ENCODE peak calls at places on chromosomes 16 and 17, in five cellular contexts. T is sigmoid colon, Y is heart left ventricle, S is IMR-90, A is lower leg skin. H is an unnamed sample.
A peak's percentile ranks its signal among the peaks of the same experiment; 100 is the strongest.

GRCh38 chr17:78764871-78765270 is 17.2 kb downstream of the CYTH1 start:
- DNase-seq in T (no peak), Y (no peak), S (no peak), A (no peak), H (no peak)

GRCh38 chr17:7858487-7858832 is 657 bp downstream of the CYB5D1 start:
- DNase-seq in T (peak; percentile 81), Y (no peak), S (peak; percentile 44), A (peak; percentile 89), H (no peak)

GRCh38 chr17:78558181-78558850 is 18.9 kb downstream of the DNAH17 start:
- DNase-seq in T (no peak), Y (no peak), S (no peak), A (no peak), H (peak; percentile 39)

GRCh38 chr16:86566966-86567700 is 504 bp downstream of the FOXC2 start:
- DNase-seq in T (no peak), Y (no peak), S (peak; percentile 62), A (no peak), H (no peak)

GRCh38 chr16:23216658-23217246 is 34.2 kb downstream of the SCNN1G start:
- DNase-seq in T (no peak), Y (no peak), S (no peak), A (no peak), H (no peak)

GRCh38 chr16:48500981-48501380 is 109.0 kb downstream of the N4BP1 start:
- DNase-seq in T (no peak), Y (no peak), S (no peak), A (peak; percentile 64), H (no peak)

GRCh38 chr16:28058839-28059589 is 4.5 kb downstream of the GSG1L start:
- DNase-seq in T (no peak), Y (no peak), S (no peak), A (no peak), H (no peak)

GRCh38 chr17:49910094-49910857 is 58.7 kb upstream of the DLX4 start:
- DNase-seq in T (no peak), Y (no peak), S (no peak), A (no peak), H (peak; percentile 75)

GRCh38 chr17:57622886-57623433 is 122.1 kb downstream of the CCDC182 start:
- DNase-seq in T (no peak), Y (peak; percentile 74), S (peak; percentile 85), A (no peak), H (peak; percentile 91)

GRCh38 chr17:48037036-48037881 is at the start of gene COPZ2:
- DNase-seq in T (peak; percentile 87), Y (peak; percentile 78), S (peak; percentile 44), A (peak; percentile 92), H (no peak)

GRCh38 chr17:57117798-57118197 is 32.8 kb downstream of the AKAP1 start:
- DNase-seq in T (no peak), Y (no peak), S (no peak), A (no peak), H (no peak)

GRCh38 chr17:66372182-66372581 is 69.8 kb downstream of the PRKCA start:
- DNase-seq in T (no peak), Y (no peak), S (no peak), A (no peak), H (no peak)

GRCh38 chr17:47119746-47120520 is 69.2 kb downstream of the CDC27 start:
- DNase-seq in T (no peak), Y (no peak), S (peak; percentile 76), A (no peak), H (peak; percentile 14)

GRCh38 chr16:48441863-48442279 is 56.7 kb upstream of the SIAH1 start:
- DNase-seq in T (peak; percentile 44), Y (no peak), S (no peak), A (no peak), H (no peak)

GRCh38 chr17:7650509-7651096 is at the start of gene ATP1B2:
- DNase-seq in T (peak; percentile 93), Y (peak; percentile 77), S (no peak), A (peak; percentile 89), H (no peak)

GRCh38 chr17:63949576-63950250 is 17.6 kb upstream of the CD79B start:
- DNase-seq in T (no peak), Y (no peak), S (no peak), A (no peak), H (no peak)

GRCh38 chr17:43791589-43791988 is 11.4 kb downstream of the CFAP97D1 start:
- DNase-seq in T (no peak), Y (no peak), S (peak; percentile 49), A (no peak), H (peak; percentile 46)

GRCh38 chr16:68984467-68984866 is 121.0 kb upstream of the HAS3 start:
- DNase-seq in T (no peak), Y (no peak), S (no peak), A (no peak), H (no peak)

GRCh38 chr17:69874220-69874670 is 200.8 kb upstream of the KCNJ16 start:
- DNase-seq in T (no peak), Y (no peak), S (peak; percentile 87), A (no peak), H (no peak)

GRCh38 chr17:50882851-50883250 is 16.7 kb upstream of the TOB1 start:
- DNase-seq in T (no peak), Y (no peak), S (peak; percentile 76), A (no peak), H (peak; percentile 67)

GRCh38 chr16:50259334-50260205 is 6.8 kb upstream of the ADCY7 start:
- DNase-seq in T (peak; percentile 80), Y (peak; percentile 66), S (no peak), A (peak; percentile 90), H (no peak)

GRCh38 chr17:16997514-16998429 is 25.9 kb upstream of the TNFRSF13B start:
- DNase-seq in T (peak; percentile 35), Y (no peak), S (no peak), A (no peak), H (no peak)

GRCh38 chr16:11168386-11169065 is 87.5 kb downstream of the SOCS1 start:
- DNase-seq in T (no peak), Y (peak; percentile 60), S (peak; percentile 29), A (no peak), H (no peak)

GRCh38 chr17:61235821-61236197 is 163.8 kb upstream of the TBX2 start:
- DNase-seq in T (no peak), Y (no peak), S (peak; percentile 84), A (no peak), H (no peak)

GRCh38 chr17:77957215-77957868 is 1.2 kb upstream of the TNRC6C start:
- DNase-seq in T (no peak), Y (no peak), S (peak; percentile 29), A (no peak), H (no peak)

GRCh38 chr17:80967404-80967872 is 24.2 kb upstream of the CHMP6 start:
- DNase-seq in T (no peak), Y (no peak), S (no peak), A (no peak), H (no peak)

GRCh38 chr17:73261952-73262675 is 434 bp upstream of the CPSF4L start:
- DNase-seq in T (peak; percentile 67), Y (no peak), S (no peak), A (no peak), H (no peak)

GRCh38 chr16:51636913-51637743 is 486.1 kb upstream of the SALL1 start:
- DNase-seq in T (no peak), Y (no peak), S (no peak), A (no peak), H (peak; percentile 22)

GRCh38 chr16:2278956-2279800 is 11.3 kb upstream of the RNPS1 start:
- DNase-seq in T (no peak), Y (no peak), S (no peak), A (no peak), H (no peak)

GRCh38 chr16:84753412-84754325 is 53.9 kb downstream of the USP10 start:
- DNase-seq in T (no peak), Y (no peak), S (no peak), A (no peak), H (no peak)
- TF ChIP-seq POLR2A in T (no peak), Y (no peak), S (no peak), A (no peak), H (no peak)

GRCh38 chr16:14652726-14653125 is 20.0 kb downstream of the BFAR start:
- DNase-seq in T (no peak), Y (no peak), S (no peak), A (no peak), H (no peak)

GRCh38 chr16:14658063-14658462 is 25.3 kb downstream of the BFAR start:
- DNase-seq in T (no peak), Y (no peak), S (no peak), A (no peak), H (no peak)
- TF ChIP-seq POLR2A in T (no peak), Y (no peak), S (no peak), A (no peak), H (no peak)

DNA sequence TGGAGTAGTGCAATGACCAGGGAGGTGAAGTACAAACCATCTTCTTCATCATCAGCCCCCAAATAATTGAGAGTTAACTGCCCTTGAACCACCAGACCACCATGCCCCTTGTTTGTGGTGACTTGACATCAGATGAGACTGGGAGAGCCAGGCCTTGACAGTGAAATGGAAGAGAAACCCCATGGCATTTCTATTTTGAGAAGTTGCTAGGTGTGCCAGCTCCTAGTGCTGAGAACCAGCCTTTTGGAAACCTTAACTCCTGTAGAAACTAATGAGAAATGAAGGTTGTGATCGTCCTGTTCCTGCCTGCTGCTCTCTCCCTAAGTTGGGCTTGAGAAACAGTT is 2.8 kb downstream of the TMEM94 start:
- DNase-seq in T (no peak), Y (no peak), S (no peak), A (no peak), H (no peak)
- TF ChIP-seq POLR2A in T (peak; percentile 17), Y (no peak), S (no peak), A (no peak), H (no peak)

DNA sequence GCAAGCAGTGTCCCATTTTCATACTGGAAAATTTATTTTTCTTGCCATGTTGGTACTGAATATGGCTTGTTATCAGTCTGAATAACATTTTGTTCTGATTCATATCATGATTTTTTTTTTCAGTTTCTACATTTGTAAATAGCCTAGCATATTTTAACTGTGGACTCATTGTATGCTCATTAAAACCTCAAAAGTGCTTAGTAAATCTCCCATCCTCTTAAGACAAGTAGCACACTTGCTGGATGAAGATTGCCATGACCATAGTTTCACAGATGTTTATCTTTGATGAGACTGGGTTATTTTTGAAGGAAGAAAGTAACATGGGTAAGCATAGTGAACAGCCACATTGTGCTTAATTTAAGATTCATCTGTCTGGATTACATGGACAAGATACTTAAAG is 878 bp downstream of the KRT10 start:
- DNase-seq in T (no peak), Y (no peak), S (peak; percentile 41), A (no peak), H (no peak)
- TF ChIP-seq POLR2A in T (no peak), Y (no peak), S (no peak), A (no peak), H (no peak)